ENCODE peak calls at places on chromosome 5, in seven cellular contexts. W is naive thymus-derived CD8-positive, alpha-beta T cell; E is AG04449; F is activated CD4-positive, CD25-positive, alpha-beta regulatory T cell treated with anti-CD3 and anti-CD28 coated beads, Interleukin-2, amount 50 U/mL, for 72 hours; J is midbrain; N is EL; Z is heart left ventricle. C is an unnamed sample.
A peak's percentile ranks its signal among the peaks of the same experiment; 100 is the strongest.

GRCh38 chr5:10266839-10267238 is 16.8 kb downstream of the CCT5 start:
- DNase-seq in W (no peak), E (no peak), F (no peak), J (no peak), N (no peak), Z (no peak), C (no peak)

GRCh38 chr5:39503148-39503547 is 78.4 kb upstream of the DAB2 start:
- DNase-seq in W (no peak), E (no peak), F (no peak), J (no peak), N (no peak), Z (peak; percentile 46), C (peak; percentile 88)

GRCh38 chr5:138336952-138337684 is 948 bp upstream of the FAM53C start:
- DNase-seq in W (no peak), E (no peak), F (no peak), J (peak; percentile 92), N (peak; percentile 83), Z (peak; percentile 80), C (peak; percentile 93)

GRCh38 chr5:132785355-132785754 is 8.3 kb upstream of the SEPTIN8 start:
- DNase-seq in W (no peak), E (no peak), F (no peak), J (no peak), N (no peak), Z (no peak), C (no peak)

GRCh38 chr5:77994943-77995342 is 218.8 kb upstream of the TBCA start:
- DNase-seq in W (no peak), E (no peak), F (no peak), J (peak; percentile 6), N (no peak), Z (no peak), C (no peak)

GRCh38 chr5:133744909-133745308 is 132.6 kb upstream of the FSTL4 start:
- DNase-seq in W (no peak), E (no peak), F (no peak), J (no peak), N (no peak), Z (no peak), C (no peak)

GRCh38 chr5:155556700-155557099 is 543.1 kb downstream of the KIF4B start:
- DNase-seq in W (no peak), E (no peak), F (no peak), J (no peak), N (no peak), Z (no peak), C (no peak)

GRCh38 chr5:10617103-10617502 is 53.2 kb downstream of the ANKRD33B start:
- DNase-seq in W (no peak), E (no peak), F (no peak), J (no peak), N (no peak), Z (no peak), C (no peak)

GRCh38 chr5:141094481-141095262 is at the start of gene PCDHB2:
- DNase-seq in W (no peak), E (no peak), F (no peak), J (peak; percentile 49), N (peak; percentile 51), Z (peak; percentile 71), C (no peak)

GRCh38 chr5:125793470-125793869 is 629.7 kb upstream of the GRAMD2B start:
- DNase-seq in W (no peak), E (no peak), F (no peak), J (no peak), N (no peak), Z (no peak), C (no peak)